ENCODE peak calls at places on chromosomes 16 and 17, in four cellular contexts. One of them, this sample, is unnamed.

GRCh38 chr16:8694795-8695194 is 20.4 kb downstream of the ABAT start:
- DNase-seq in BE2C: no peak
- DNase-seq in HFFc6: no peak
- DNase-seq in kidney: no peak
- DNase-seq in this sample: no peak

GRCh38 chr16:72561-73537 is at the start of gene RHBDF1:
- DNase-seq in BE2C: peak; percentile 52
- DNase-seq in HFFc6: no peak
- DNase-seq in kidney: peak; percentile 87
- DNase-seq in this sample: peak; percentile 62

GRCh38 chr17:57899822-57900221 is 50.0 kb upstream of the MRPS23 start:
- DNase-seq in BE2C: no peak
- DNase-seq in HFFc6: no peak
- DNase-seq in kidney: no peak
- DNase-seq in this sample: no peak

GRCh38 chr17:67239597-67239996 is 5.4 kb downstream of the HELZ start:
- DNase-seq in BE2C: no peak
- DNase-seq in HFFc6: peak; percentile 48
- DNase-seq in kidney: no peak
- DNase-seq in this sample: no peak

GRCh38 chr16:65547799-65548446 is 426.1 kb upstream of the CDH11 start:
- DNase-seq in BE2C: no peak
- DNase-seq in HFFc6: peak; percentile 92
- DNase-seq in kidney: no peak
- DNase-seq in this sample: no peak

GRCh38 chr17:8072727-8073461 is 14.6 kb downstream of the ALOX12B start:
- DNase-seq in BE2C: no peak
- DNase-seq in HFFc6: no peak
- DNase-seq in kidney: peak; percentile 76
- DNase-seq in this sample: no peak

GRCh38 chr17:66317629-66318028 is 15.2 kb downstream of the PRKCA start:
- DNase-seq in BE2C: no peak
- DNase-seq in HFFc6: no peak
- DNase-seq in kidney: no peak
- DNase-seq in this sample: no peak

GRCh38 chr16:25051446-25052160 is 36.4 kb upstream of the ARHGAP17 start:
- DNase-seq in BE2C: no peak
- DNase-seq in HFFc6: peak; percentile 18
- DNase-seq in kidney: no peak
- DNase-seq in this sample: no peak

GRCh38 chr16:3283525-3284447 is 495 bp downstream of the ZNF263 start:
- DNase-seq in BE2C: peak; percentile 19
- DNase-seq in HFFc6: no peak
- DNase-seq in kidney: peak; percentile 87
- DNase-seq in this sample: no peak

GRCh38 chr17:45230787-45231480 is 9.2 kb downstream of the FMNL1 start:
- DNase-seq in BE2C: peak; percentile 96
- DNase-seq in HFFc6: peak; percentile 15
- DNase-seq in kidney: no peak
- DNase-seq in this sample: peak; percentile 78

GRCh38 chr17:47873200-47874090 is 22.5 kb upstream of the SP6 start:
- DNase-seq in BE2C: no peak
- DNase-seq in HFFc6: no peak
- DNase-seq in kidney: no peak
- DNase-seq in this sample: no peak

GRCh38 chr17:65556910-65557348 is 4.5 kb downstream of the AXIN2 start:
- DNase-seq in BE2C: no peak
- DNase-seq in HFFc6: no peak
- DNase-seq in kidney: no peak
- DNase-seq in this sample: no peak

GRCh38 chr17:69870751-69871199 is 204.2 kb upstream of the KCNJ16 start:
- DNase-seq in BE2C: no peak
- DNase-seq in HFFc6: peak; percentile 70
- DNase-seq in kidney: no peak
- DNase-seq in this sample: no peak

DNA sequence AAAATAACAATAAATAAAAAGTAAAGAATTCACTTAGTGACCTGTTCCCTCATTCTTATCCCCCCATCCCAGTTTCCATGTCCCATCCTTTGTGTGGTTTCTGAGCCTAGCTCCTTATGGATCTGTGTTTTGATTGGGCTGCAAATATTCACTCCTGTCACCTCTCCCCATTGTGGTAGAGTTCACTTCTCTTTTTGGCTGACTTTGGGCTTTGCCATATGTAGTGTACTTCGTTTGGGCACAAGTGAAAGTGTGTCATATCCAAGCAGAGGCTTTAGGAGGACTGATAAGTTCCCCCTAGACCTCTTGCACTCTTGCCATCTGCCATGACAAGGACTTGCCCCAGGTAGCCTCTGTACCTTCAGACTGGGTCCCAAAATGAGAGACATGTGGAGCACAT is 13.1 kb upstream of the DHRS7B start:
- DNase-seq in BE2C: no peak
- DNase-seq in HFFc6: no peak
- DNase-seq in kidney: no peak
- DNase-seq in this sample: no peak
- TF ChIP-seq CTCF in BE2C: no peak
- TF ChIP-seq CTCF in HFFc6: no peak
- TF ChIP-seq CTCF in kidney: no peak
- TF ChIP-seq CTCF in this sample: no peak

GRCh38 chr17:42180922-42181850 is at the start of gene KCNH4:
- DNase-seq in BE2C: peak; percentile 97
- DNase-seq in HFFc6: peak; percentile 55
- DNase-seq in kidney: peak; percentile 93
- DNase-seq in this sample: peak; percentile 82
- TF ChIP-seq CTCF in BE2C: peak; percentile 88
- TF ChIP-seq CTCF in HFFc6: peak; percentile 68
- TF ChIP-seq CTCF in kidney: peak; percentile 56
- TF ChIP-seq CTCF in this sample: peak; percentile 32

GRCh38 chr16:20774703-20775362 is 11.0 kb downstream of the ACSM3 start:
- DNase-seq in BE2C: peak; percentile 79
- DNase-seq in HFFc6: peak; percentile 54
- DNase-seq in kidney: peak; percentile 75
- DNase-seq in this sample: peak; percentile 81
- TF ChIP-seq CTCF in BE2C: peak; percentile 82
- TF ChIP-seq CTCF in HFFc6: peak; percentile 85
- TF ChIP-seq CTCF in kidney: peak; percentile 64
- TF ChIP-seq CTCF in this sample: peak; percentile 71

DNA sequence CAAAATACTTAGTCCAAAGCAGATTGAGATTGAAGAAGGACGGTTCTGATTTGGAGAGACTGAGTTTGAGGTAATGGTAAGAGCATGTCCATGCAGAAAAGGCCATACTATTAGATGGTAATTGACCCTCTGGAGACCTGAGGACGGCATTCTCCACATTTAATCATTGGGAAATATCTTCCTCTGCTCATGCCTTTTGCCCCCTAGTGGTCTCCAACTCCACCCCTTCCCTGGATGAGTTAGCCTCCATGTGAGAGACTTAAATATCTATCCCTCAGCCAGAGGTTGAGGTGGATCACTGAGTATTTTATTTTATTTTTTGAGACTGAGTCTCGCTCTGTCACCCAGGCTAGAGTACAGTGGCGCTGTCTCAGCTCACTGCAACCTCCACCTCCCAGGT is 10.4 kb upstream of the OR3A1 start:
- DNase-seq in BE2C: no peak
- DNase-seq in HFFc6: no peak
- DNase-seq in kidney: no peak
- DNase-seq in this sample: no peak
- TF ChIP-seq CTCF in BE2C: peak; percentile 19
- TF ChIP-seq CTCF in HFFc6: no peak
- TF ChIP-seq CTCF in kidney: no peak
- TF ChIP-seq CTCF in this sample: no peak

This sample was measured in glutamatergic neuron.